ENCODE peak calls at places on chromosomes 2 and 18, in four cellular contexts. F is DND-41, A is body of pancreas, J is colonic mucosa. R is an unnamed sample.

GRCh38 chr2:64930159-64930558 is 59.0 kb upstream of the SLC1A4 start:
- DNase-seq in F (no peak), A (no peak), J (no peak), R (no peak)

GRCh38 chr2:162333968-162334367 is 10.0 kb upstream of the GCA start:
- DNase-seq in F (peak; percentile 31), A (peak; percentile 21), J (peak; percentile 58), R (no peak)

GRCh38 chr18:31041346-31042067 is 1.0 kb downstream of the DSC3 start:
- DNase-seq in F (no peak), A (no peak), J (peak; percentile 22), R (no peak)

GRCh38 chr2:61785583-61785982 is 68.3 kb downstream of the FAM161A start:
- DNase-seq in F (no peak), A (no peak), J (no peak), R (no peak)

GRCh38 chr2:96100893-96101304 is 15.5 kb downstream of the ADRA2B start:
- DNase-seq in F (no peak), A (peak; percentile 1), J (no peak), R (no peak)

GRCh38 chr2:219645631-219646527 is 18.4 kb downstream of the SLC4A3 start:
- DNase-seq in F (no peak), A (no peak), J (no peak), R (peak; percentile 60)

GRCh38 chr2:232310189-232310588 is 68.4 kb upstream of the ALPP start:
- DNase-seq in F (peak; percentile 60), A (no peak), J (no peak), R (no peak)

GRCh38 chr2:10193276-10193675 is 70.7 kb downstream of the RRM2 start:
- DNase-seq in F (no peak), A (no peak), J (no peak), R (no peak)

GRCh38 chr2:197358927-197359326 is 48.3 kb upstream of the ANKRD44 start:
- DNase-seq in F (no peak), A (no peak), J (no peak), R (no peak)

GRCh38 chr18:63119647-63120046 is 199.9 kb downstream of the BCL2 start:
- DNase-seq in F (peak; percentile 38), A (no peak), J (peak; percentile 50), R (peak; percentile 40)

GRCh38 chr2:100124746-100125145 is 17.6 kb downstream of the AFF3 start:
- DNase-seq in F (no peak), A (no peak), J (no peak), R (no peak)

GRCh38 chr2:30306522-30306921 is 75.2 kb downstream of the LBH start:
- DNase-seq in F (no peak), A (no peak), J (no peak), R (no peak)

GRCh38 chr18:47710451-47710850 is 220.0 kb downstream of the SMAD2 start:
- DNase-seq in F (no peak), A (no peak), J (no peak), R (no peak)

GRCh38 chr2:8277921-8278571 is 403.8 kb upstream of the ID2 start:
- DNase-seq in F (no peak), A (no peak), J (no peak), R (no peak)

GRCh38 chr2:156331572-156332451 is 709 bp downstream of the NR4A2 start:
- DNase-seq in F (peak; percentile 35), A (peak; percentile 85), J (peak; percentile 72), R (peak; percentile 80)

GRCh38 chr2:109637749-109638570 is 23.8 kb downstream of the SOWAHC start:
- DNase-seq in F (no peak), A (no peak), J (no peak), R (no peak)
- TF ChIP-seq CTCF in F (no peak), A (no peak), J (no peak), R (no peak)

GRCh38 chr2:44957656-44958327 is 16.3 kb downstream of the SIX3 start:
- DNase-seq in F (no peak), A (no peak), J (no peak), R (no peak)

GRCh38 chr2:44954902-44955592 is 13.5 kb downstream of the SIX3 start:
- DNase-seq in F (no peak), A (no peak), J (no peak), R (no peak)

GRCh38 chr2:44954306-44954901 is 12.9 kb downstream of the SIX3 start:
- DNase-seq in F (no peak), A (no peak), J (no peak), R (no peak)

GRCh38 chr2:44956841-44957240 is 15.3 kb downstream of the SIX3 start:
- DNase-seq in F (no peak), A (no peak), J (no peak), R (no peak)

GRCh38 chr2:44955593-44956449 is 14.3 kb downstream of the SIX3 start:
- DNase-seq in F (peak; percentile 83), A (peak; percentile 67), J (peak; percentile 71), R (peak; percentile 70)
- H3K27me3 ChIP-seq in F (peaks cover 17% of the 10 kb centered on the region), A (peaks cover 19% of the 10 kb centered on the region), J (peaks cover 45% of the 10 kb centered on the region), R (peaks cover 47% of the 10 kb centered on the region)

GRCh38 chr2:200945395-200945729 is 18.1 kb downstream of the ORC2 start:
- DNase-seq in F (no peak), A (no peak), J (no peak), R (no peak)

GRCh38 chr2:200944467-200945394 is 18.7 kb downstream of the ORC2 start:
- DNase-seq in F (no peak), A (no peak), J (peak; percentile 55), R (peak; percentile 59)

GRCh38 chr2:200943527-200944120 is 19.8 kb downstream of the ORC2 start:
- DNase-seq in F (no peak), A (no peak), J (no peak), R (no peak)

GRCh38 chr2:200939832-200940231 is 23.6 kb downstream of the ORC2 start:
- DNase-seq in F (no peak), A (no peak), J (no peak), R (no peak)
- H3K36me3 ChIP-seq in F (peaks cover 90% of the 10 kb centered on the region), A (peaks cover 30% of the 10 kb centered on the region), J (peaks cover 6% of the 10 kb centered on the region), R (peaks cover 50% of the 10 kb centered on the region)

GRCh38 chr2:54115284-54116137 is at the start of gene ACYP2:
- DNase-seq in F (peak; percentile 98), A (peak; percentile 96), J (peak; percentile 94), R (peak; percentile 95)
- TF ChIP-seq CTCF in F (peak; percentile 31), A (no peak), J (no peak), R (peak; percentile 25)

GRCh38 chr18:23265691-23266399 is 130.6 kb downstream of the CABLES1 start:
- DNase-seq in F (no peak), A (no peak), J (no peak), R (no peak)
- H3K27me3 ChIP-seq in F (no peaks in the 10 kb centered on the region), A (no peaks in the 10 kb centered on the region), J (no peaks in the 10 kb centered on the region), R (no peaks in the 10 kb centered on the region)

GRCh38 chr2:225104971-225105370 is 62.7 kb upstream of the DOCK10 start:
- DNase-seq in F (no peak), A (no peak), J (no peak), R (no peak)
- H3K36me3 ChIP-seq in F (no peaks in the 10 kb centered on the region), A (no peaks in the 10 kb centered on the region), J (no peaks in the 10 kb centered on the region), R (no peaks in the 10 kb centered on the region)

DNA sequence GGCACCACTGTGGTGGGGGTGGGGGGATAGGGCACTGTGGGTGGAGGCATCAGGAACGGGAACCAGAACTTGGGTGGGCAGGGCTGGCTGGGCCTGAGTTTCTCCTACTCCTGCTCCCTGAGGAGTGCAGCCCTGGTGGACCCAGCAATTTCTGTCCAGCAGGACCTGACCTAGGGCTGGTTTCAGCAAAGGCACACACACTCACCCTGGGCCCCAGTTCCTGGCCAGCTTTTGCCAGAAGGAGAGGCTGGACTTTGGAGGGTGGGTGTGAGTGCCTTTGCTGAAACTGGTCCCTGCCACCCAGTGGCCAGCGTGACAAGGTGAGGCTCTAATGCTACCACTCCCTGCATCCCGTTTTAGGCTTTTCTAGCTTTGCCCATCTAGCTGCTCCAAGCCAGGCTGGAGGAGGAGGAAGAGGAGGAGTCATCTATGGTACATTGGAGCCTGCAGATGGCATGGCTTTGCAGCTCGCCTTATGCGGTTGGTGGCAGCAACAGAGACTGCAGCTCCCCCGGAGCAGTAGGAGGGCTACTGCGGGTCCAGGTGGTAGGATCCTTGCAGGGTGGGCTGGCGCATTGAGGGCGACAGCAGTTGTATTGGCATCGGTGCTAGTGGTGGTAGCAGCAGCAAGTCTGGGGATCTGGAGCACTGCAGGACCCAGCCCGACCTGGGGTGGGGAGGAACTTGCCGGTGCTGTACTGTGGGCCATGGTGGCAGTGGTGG is 40.4 kb upstream of the IMP4 start:
- DNase-seq in F (no peak), A (no peak), J (no peak), R (no peak)
- TF ChIP-seq CTCF in F (no peak), A (no peak), J (no peak), R (no peak)

GRCh38 chr2:241798081-241798630 is 10.8 kb upstream of the NEU4 start:
- DNase-seq in F (no peak), A (no peak), J (peak; percentile 80), R (no peak)
- H3K27me3 ChIP-seq in F (peaks cover 3% of the 10 kb centered on the region), A (peaks cover 4% of the 10 kb centered on the region), J (no peaks in the 10 kb centered on the region), R (peaks cover 4% of the 10 kb centered on the region)

DNA sequence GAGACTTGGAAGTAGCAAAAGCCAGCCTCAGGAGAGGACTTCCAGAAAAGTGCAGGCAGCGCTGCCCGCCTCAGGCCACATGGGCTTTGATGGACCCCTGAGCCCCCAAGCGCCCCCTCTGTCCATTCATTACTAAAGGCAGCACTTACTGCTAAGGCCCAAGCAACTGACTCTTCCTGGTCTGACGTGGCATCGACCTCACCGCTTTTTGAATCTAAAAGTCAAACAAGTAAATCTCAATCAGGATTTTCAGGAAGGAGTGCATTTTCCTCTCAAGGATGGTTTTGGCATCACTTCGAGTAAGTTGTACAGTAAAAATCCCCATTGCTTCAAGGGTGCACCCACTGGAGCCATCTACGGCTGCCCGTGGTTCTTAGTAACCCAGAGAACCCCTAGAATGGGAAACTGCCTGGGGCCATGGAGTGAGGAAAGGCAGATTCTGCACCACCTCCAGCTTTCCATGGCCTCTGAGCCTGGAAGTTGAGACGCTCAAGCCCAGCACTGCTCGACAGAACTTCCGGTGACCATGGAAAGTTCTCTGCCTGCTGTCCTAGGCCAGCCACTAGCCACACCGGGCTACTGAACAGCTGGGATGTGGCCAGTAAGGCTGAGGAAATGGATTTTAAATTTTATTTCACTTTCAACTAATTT is 7.0 kb downstream of the HJURP start:
- DNase-seq in F (no peak), A (no peak), J (no peak), R (no peak)
- H3K36me3 ChIP-seq in F (peaks cover 98% of the 10 kb centered on the region), A (no peaks in the 10 kb centered on the region), J (no peaks in the 10 kb centered on the region), R (no peaks in the 10 kb centered on the region)